ENCODE peak calls at places on chromosomes 6 and 20, in seven cellular contexts. E is bronchial epithelial cell; S is heart right ventricle; V is GM12865; T is ascending aorta; H is CD8-positive, alpha-beta T cell; X is sigmoid colon. Q is an unnamed sample.
A peak's percentile ranks its signal among the peaks of the same experiment; 100 is the strongest.

GRCh38 chr6:33926451-33926850 is 122.6 kb upstream of the MLN start:
- DNase-seq in E (no peak), S (no peak), V (peak; percentile 40), T (no peak), H (no peak), X (no peak), Q (no peak)

GRCh38 chr6:125953502-125953875 is 3.1 kb upstream of the HINT3 start:
- DNase-seq in E (no peak), S (no peak), V (peak; percentile 45), T (no peak), H (no peak), X (no peak), Q (no peak)

GRCh38 chr6:123017313-123017712 is 21.3 kb downstream of the CLVS2 start:
- DNase-seq in E (no peak), S (no peak), V (no peak), T (no peak), H (no peak), X (no peak), Q (no peak)

GRCh38 chr6:26055670-26056582 is 31.3 kb upstream of the HFE start:
- DNase-seq in E (peak; percentile 75), S (peak; percentile 88), V (peak; percentile 98), T (peak; percentile 82), H (peak; percentile 81), X (peak; percentile 98), Q (no peak)

GRCh38 chr6:83853178-83853967 is at the start of gene RIPPLY2:
- DNase-seq in E (no peak), S (no peak), V (no peak), T (no peak), H (no peak), X (no peak), Q (no peak)

GRCh38 chr6:32110632-32111031 is 1.5 kb upstream of the TNXB start:
- DNase-seq in E (no peak), S (peak; percentile 46), V (no peak), T (no peak), H (no peak), X (peak; percentile 78), Q (no peak)

GRCh38 chr6:53327017-53327395 is 21.7 kb downstream of the ELOVL5 start:
- DNase-seq in E (peak; percentile 81), S (no peak), V (no peak), T (no peak), H (no peak), X (no peak), Q (no peak)

GRCh38 chr20:52105045-52105572 is 86.5 kb downstream of the ZFP64 start:
- DNase-seq in E (no peak), S (no peak), V (no peak), T (no peak), H (no peak), X (peak; percentile 68), Q (no peak)

GRCh38 chr6:157981132-157981394 is 600 bp upstream of the SYNJ2 start:
- DNase-seq in E (no peak), S (no peak), V (peak; percentile 30), T (no peak), H (no peak), X (peak; percentile 72), Q (no peak)

GRCh38 chr6:8905647-8906231 is 470.4 kb upstream of the SLC35B3 start:
- DNase-seq in E (peak; percentile 7), S (no peak), V (no peak), T (no peak), H (no peak), X (no peak), Q (no peak)

GRCh38 chr6:145669627-145670034 is 65.7 kb downstream of the EPM2A start:
- DNase-seq in E (peak; percentile 59), S (no peak), V (no peak), T (no peak), H (no peak), X (no peak), Q (peak; percentile 9)

GRCh38 chr20:32482251-32483220 is 102.6 kb downstream of the NOL4L start:
- DNase-seq in E (no peak), S (peak; percentile 58), V (no peak), T (no peak), H (peak; percentile 15), X (peak; percentile 76), Q (no peak)
- H3K4me3 ChIP-seq in E (peak overlapping the region; percentile 57), S (peak overlapping the region; percentile 74), V (peak overlapping the region; percentile 16), T (peak overlapping the region; percentile 96), H (peak overlapping the region; percentile 28), X (peak overlapping the region; percentile 74), Q (peak overlapping the region; percentile 78)

GRCh38 chr20:3730803-3731370 is 1.6 kb upstream of the HSPA12B start:
- DNase-seq in E (no peak), S (no peak), V (no peak), T (no peak), H (no peak), X (no peak), Q (no peak)
- TF ChIP-seq CTCF in E (no peak), S (no peak), V (no peak), T (no peak), H (no peak), X (no peak), Q (no peak)

GRCh38 chr6:95847061-95847460 is 168.7 kb upstream of the FUT9 start:
- DNase-seq in E (no peak), S (no peak), V (no peak), T (no peak), H (no peak), X (no peak), Q (no peak)
- H3K4me3 ChIP-seq in E (no peak overlapping the region), S (no peak overlapping the region), V (no peak overlapping the region), T (no peak overlapping the region), H (no peak overlapping the region), X (no peak overlapping the region), Q (no peak overlapping the region)

DNA sequence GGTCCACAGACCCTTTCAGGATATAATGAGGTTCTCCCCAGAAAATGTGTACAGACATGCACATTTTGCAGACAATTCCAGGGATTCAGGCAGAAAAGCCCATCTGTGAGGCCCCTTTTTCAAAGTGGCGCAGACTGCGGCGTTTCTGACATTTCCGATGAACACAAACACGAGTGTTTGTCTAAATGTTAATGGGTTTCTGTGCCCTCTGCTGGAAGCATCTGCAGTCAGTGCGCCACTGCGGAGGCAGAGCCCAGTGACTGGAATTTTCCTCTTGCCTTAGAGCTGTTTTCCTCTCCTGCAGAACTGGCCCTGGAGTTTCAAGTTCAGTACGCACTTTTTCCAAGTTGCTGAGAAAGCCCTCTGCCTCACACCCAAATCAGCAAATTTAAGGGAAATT is 15.3 kb downstream of the ANKRD60 start:
- DNase-seq in E (no peak), S (no peak), V (no peak), T (no peak), H (no peak), X (no peak), Q (no peak)
- TF ChIP-seq CTCF in E (peak; percentile 5), S (no peak), V (no peak), T (no peak), H (no peak), X (no peak), Q (no peak)

GRCh38 chr20:56826306-56826970 is 197.3 kb downstream of the TFAP2C start:
- DNase-seq in E (no peak), S (no peak), V (no peak), T (no peak), H (no peak), X (peak; percentile 82), Q (no peak)
- H3K4me3 ChIP-seq in E (no peak overlapping the region), S (no peak overlapping the region), V (no peak overlapping the region), T (no peak overlapping the region), H (no peak overlapping the region), X (no peak overlapping the region), Q (no peak overlapping the region)

GRCh38 chr20:46088409-46089075 is 1.2 kb downstream of the NCOA5 start:
- DNase-seq in E (peak; percentile 30), S (no peak), V (peak; percentile 53), T (no peak), H (no peak), X (no peak), Q (no peak)

GRCh38 chr20:46089338-46090094 is at the start of gene NCOA5:
- DNase-seq in E (peak; percentile 84), S (peak; percentile 97), V (peak; percentile 98), T (peak; percentile 76), H (peak; percentile 89), X (peak; percentile 98), Q (peak; percentile 79)

GRCh38 chr20:46084805-46085792 is 4.7 kb downstream of the NCOA5 start:
- DNase-seq in E (peak; percentile 47), S (no peak), V (no peak), T (no peak), H (no peak), X (no peak), Q (no peak)

GRCh38 chr20:46089076-46089337 is 755 bp downstream of the NCOA5 start:
- DNase-seq in E (peak; percentile 17), S (no peak), V (no peak), T (no peak), H (no peak), X (no peak), Q (no peak)

DNA sequence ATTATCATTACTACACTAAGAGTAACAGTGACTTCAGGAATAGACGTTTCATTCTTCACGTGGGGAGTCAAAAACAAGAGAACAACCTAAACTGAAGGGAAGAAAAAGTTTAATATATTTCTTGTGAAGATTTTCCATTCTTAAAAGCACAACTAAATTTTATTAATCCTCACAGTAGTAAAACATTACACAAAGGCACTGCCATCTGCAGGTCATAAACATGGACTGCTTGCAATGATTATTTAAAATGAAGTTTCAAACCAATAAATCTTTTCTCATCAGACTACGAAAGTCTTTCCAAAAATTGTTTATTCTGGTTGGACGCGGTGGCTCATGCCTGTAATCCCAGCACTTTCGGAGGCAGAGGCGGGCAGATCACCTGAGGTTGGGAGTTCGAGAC is 2.6 kb downstream of the NCOA5 start:
- DNase-seq in E (peak; percentile 17), S (no peak), V (no peak), T (no peak), H (no peak), X (no peak), Q (no peak)
- TF ChIP-seq CTCF in E (peak; percentile 34), S (no peak), V (peak; percentile 22), T (peak; percentile 10), H (peak; percentile 50), X (peak; percentile 31), Q (peak; percentile 51)

DNA sequence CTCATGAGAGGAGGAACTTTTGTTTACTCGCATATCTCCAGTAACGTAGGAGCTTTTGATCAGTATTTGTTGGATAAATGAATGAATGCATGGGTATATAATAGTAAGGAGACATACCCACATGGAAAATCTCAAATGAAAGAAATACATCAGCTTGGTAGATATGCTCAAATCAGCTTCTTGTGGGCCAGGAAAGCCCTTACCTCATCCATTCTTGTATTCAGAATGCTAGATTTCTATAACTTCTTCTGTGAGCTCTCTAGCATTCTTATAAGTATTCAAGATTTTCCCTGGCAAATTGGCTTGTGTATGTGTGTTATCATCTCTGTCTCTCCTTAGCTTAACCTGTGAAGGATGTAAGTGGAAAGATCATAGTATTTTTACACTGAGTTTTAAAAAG is 100.8 kb downstream of the OR2B2 start:
- DNase-seq in E (no peak), S (no peak), V (no peak), T (no peak), H (no peak), X (no peak), Q (no peak)
- H3K4me3 ChIP-seq in E (peak overlapping the region; percentile 45), S (peak overlapping the region; percentile 68), V (peak overlapping the region; percentile 53), T (peak overlapping the region; percentile 65), H (no peak overlapping the region), X (no peak overlapping the region), Q (no peak overlapping the region)